ENCODE peak calls at places on chromosomes 2 and 18, in five cellular contexts. One of them, this sample, is unnamed.

GRCh38 chr2:10305254-10305635 is 2.5 kb downstream of the HPCAL1 start:
- DNase-seq in fibroblast of lung: peak; percentile 54
- DNase-seq in cardiac muscle cell: no peak
- DNase-seq in neural progenitor cell: no peak
- DNase-seq in body of pancreas: no peak
- DNase-seq in this sample: no peak

GRCh38 chr2:85772841-85773491 is 19.2 kb downstream of the ATOH8 start:
- DNase-seq in fibroblast of lung: no peak
- DNase-seq in cardiac muscle cell: no peak
- DNase-seq in neural progenitor cell: no peak
- DNase-seq in body of pancreas: no peak
- DNase-seq in this sample: no peak

GRCh38 chr18:22609642-22610041 is 191.9 kb upstream of the CTAGE1 start:
- DNase-seq in fibroblast of lung: peak; percentile 63
- DNase-seq in cardiac muscle cell: peak; percentile 64
- DNase-seq in neural progenitor cell: peak; percentile 42
- DNase-seq in body of pancreas: peak; percentile 48
- DNase-seq in this sample: no peak

GRCh38 chr18:23479829-23480505 is 23.3 kb upstream of the RMC1 start:
- DNase-seq in fibroblast of lung: no peak
- DNase-seq in cardiac muscle cell: no peak
- DNase-seq in neural progenitor cell: no peak
- DNase-seq in body of pancreas: no peak
- DNase-seq in this sample: no peak

GRCh38 chr18:73318732-73319479 is 451.1 kb upstream of the NETO1 start:
- DNase-seq in fibroblast of lung: peak; percentile 74
- DNase-seq in cardiac muscle cell: no peak
- DNase-seq in neural progenitor cell: no peak
- DNase-seq in body of pancreas: peak; percentile 36
- DNase-seq in this sample: no peak

GRCh38 chr2:128380061-128380889 is 61.6 kb upstream of the HS6ST1 start:
- DNase-seq in fibroblast of lung: no peak
- DNase-seq in cardiac muscle cell: no peak
- DNase-seq in neural progenitor cell: no peak
- DNase-seq in body of pancreas: no peak
- DNase-seq in this sample: no peak

GRCh38 chr2:18346364-18346763 is 214.1 kb downstream of the RDH14 start:
- DNase-seq in fibroblast of lung: peak; percentile 44
- DNase-seq in cardiac muscle cell: peak; percentile 35
- DNase-seq in neural progenitor cell: no peak
- DNase-seq in body of pancreas: no peak
- DNase-seq in this sample: no peak

GRCh38 chr2:175605599-175605988 is 396.5 kb downstream of the LNPK start:
- DNase-seq in fibroblast of lung: no peak
- DNase-seq in cardiac muscle cell: no peak
- DNase-seq in neural progenitor cell: no peak
- DNase-seq in body of pancreas: no peak
- DNase-seq in this sample: no peak

GRCh38 chr2:162607915-162608314 is 230.7 kb downstream of the KCNH7 start:
- DNase-seq in fibroblast of lung: no peak
- DNase-seq in cardiac muscle cell: no peak
- DNase-seq in neural progenitor cell: no peak
- DNase-seq in body of pancreas: peak; percentile 23
- DNase-seq in this sample: no peak

GRCh38 chr2:103788346-103788745 is 1026.5 kb downstream of the TMEM182 start:
- DNase-seq in fibroblast of lung: peak; percentile 22
- DNase-seq in cardiac muscle cell: no peak
- DNase-seq in neural progenitor cell: peak; percentile 18
- DNase-seq in body of pancreas: no peak
- DNase-seq in this sample: no peak

GRCh38 chr2:103788875-103789715 is 1027.3 kb downstream of the TMEM182 start:
- DNase-seq in fibroblast of lung: peak; percentile 68
- DNase-seq in cardiac muscle cell: no peak
- DNase-seq in neural progenitor cell: peak; percentile 85
- DNase-seq in body of pancreas: peak; percentile 60
- DNase-seq in this sample: no peak

GRCh38 chr2:103792039-103792438 is 1030.2 kb downstream of the TMEM182 start:
- DNase-seq in fibroblast of lung: no peak
- DNase-seq in cardiac muscle cell: no peak
- DNase-seq in neural progenitor cell: peak; percentile 32
- DNase-seq in body of pancreas: no peak
- DNase-seq in this sample: no peak

GRCh38 chr2:103785432-103785831 is 1023.6 kb downstream of the TMEM182 start:
- DNase-seq in fibroblast of lung: no peak
- DNase-seq in cardiac muscle cell: no peak
- DNase-seq in neural progenitor cell: no peak
- DNase-seq in body of pancreas: no peak
- DNase-seq in this sample: no peak

GRCh38 chr2:103789716-103790085 is 1027.9 kb downstream of the TMEM182 start:
- DNase-seq in fibroblast of lung: no peak
- DNase-seq in cardiac muscle cell: no peak
- DNase-seq in neural progenitor cell: no peak
- DNase-seq in body of pancreas: no peak
- DNase-seq in this sample: no peak
- H3K4me1 ChIP-seq in fibroblast of lung: no peaks in the 10 kb centered on the region
- H3K4me1 ChIP-seq in cardiac muscle cell: no peaks in the 10 kb centered on the region
- H3K4me1 ChIP-seq in neural progenitor cell: peaks cover 40% of the 10 kb centered on the region
- H3K4me1 ChIP-seq in body of pancreas: peaks cover 4% of the 10 kb centered on the region
- H3K4me1 ChIP-seq in this sample: no peaks in the 10 kb centered on the region

GRCh38 chr2:24926220-24926601 is 6.2 kb upstream of the ADCY3 start:
- DNase-seq in fibroblast of lung: no peak
- DNase-seq in cardiac muscle cell: no peak
- DNase-seq in neural progenitor cell: no peak
- DNase-seq in body of pancreas: no peak
- DNase-seq in this sample: no peak
- H3K27ac ChIP-seq in fibroblast of lung: no peak overlapping the region
- H3K27ac ChIP-seq in cardiac muscle cell: no peak overlapping the region
- H3K27ac ChIP-seq in neural progenitor cell: no peak overlapping the region
- H3K27ac ChIP-seq in body of pancreas: no peak overlapping the region
- H3K27ac ChIP-seq in this sample: no peak overlapping the region

DNA sequence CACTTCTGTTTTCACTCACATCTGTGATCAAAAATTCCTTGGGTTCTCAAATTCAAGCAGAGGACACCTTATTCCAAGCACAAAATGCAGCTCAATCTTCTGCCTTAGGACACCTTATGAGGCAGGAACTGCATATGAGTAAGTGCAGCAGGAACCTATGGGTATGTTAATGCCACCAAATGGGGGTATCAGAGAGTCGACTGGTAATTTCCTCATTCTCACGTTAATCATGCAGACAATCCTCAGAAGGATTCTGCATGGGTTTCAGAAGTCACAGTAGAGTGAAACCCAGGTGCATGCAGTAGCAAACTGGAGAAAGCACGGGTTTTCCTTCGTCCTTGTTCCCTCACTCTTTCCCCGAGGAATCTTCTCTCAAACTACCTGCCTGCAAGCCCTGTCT is 452.8 kb downstream of the CBLN2 start:
- DNase-seq in fibroblast of lung: no peak
- DNase-seq in cardiac muscle cell: no peak
- DNase-seq in neural progenitor cell: no peak
- DNase-seq in body of pancreas: no peak
- DNase-seq in this sample: no peak
- H3K9me3 ChIP-seq in fibroblast of lung: no peaks in the 10 kb centered on the region
- H3K9me3 ChIP-seq in cardiac muscle cell: no peaks in the 10 kb centered on the region
- H3K9me3 ChIP-seq in neural progenitor cell: no peaks in the 10 kb centered on the region
- H3K9me3 ChIP-seq in body of pancreas: no peaks in the 10 kb centered on the region
- H3K9me3 ChIP-seq in this sample: no peaks in the 10 kb centered on the region

DNA sequence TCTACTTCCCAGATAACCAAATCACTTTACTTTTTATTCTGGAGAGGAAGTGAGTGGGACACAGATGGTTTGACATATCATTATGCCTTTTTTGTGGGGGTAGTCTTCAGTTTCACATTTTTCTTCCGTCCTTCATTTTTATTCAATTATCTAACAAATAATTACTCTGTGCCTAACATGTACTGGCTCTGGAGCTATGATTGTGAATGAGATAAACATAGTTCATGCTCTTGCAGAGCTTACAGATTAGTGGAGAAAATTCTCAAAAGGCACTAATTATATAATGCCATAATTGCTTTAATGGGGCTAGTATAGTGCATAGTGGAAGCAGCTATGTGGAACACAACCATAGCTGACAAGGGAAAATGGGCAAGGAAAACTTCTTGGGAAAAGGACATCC is 303.6 kb upstream of the TFPI start:
- DNase-seq in fibroblast of lung: no peak
- DNase-seq in cardiac muscle cell: no peak
- DNase-seq in neural progenitor cell: no peak
- DNase-seq in body of pancreas: no peak
- DNase-seq in this sample: no peak
- H3K4me1 ChIP-seq in fibroblast of lung: no peaks in the 10 kb centered on the region
- H3K4me1 ChIP-seq in cardiac muscle cell: no peaks in the 10 kb centered on the region
- H3K4me1 ChIP-seq in neural progenitor cell: no peaks in the 10 kb centered on the region
- H3K4me1 ChIP-seq in body of pancreas: no peaks in the 10 kb centered on the region
- H3K4me1 ChIP-seq in this sample: no peaks in the 10 kb centered on the region

This sample was measured in naive thymus-derived CD4-positive, alpha-beta T cell.